ENCODE peak calls at places on chromosome 16, in five cellular contexts. One of them, this sample, is unnamed.

GRCh38 chr16:49640606-49641005 is 215.3 kb downstream of the ZNF423 start:
- DNase-seq in tibial nerve: no peak
- DNase-seq in IMR-90: no peak
- DNase-seq in body of pancreas: no peak
- DNase-seq in HCT116: no peak
- DNase-seq in this sample: no peak

GRCh38 chr16:64356267-64356666 is 765.6 kb downstream of the CDH11 start:
- DNase-seq in tibial nerve: no peak
- DNase-seq in IMR-90: peak
- DNase-seq in body of pancreas: no peak
- DNase-seq in HCT116: no peak
- DNase-seq in this sample: no peak

GRCh38 chr16:17072104-17072503 is 398.7 kb downstream of the XYLT1 start:
- DNase-seq in tibial nerve: no peak
- DNase-seq in IMR-90: peak
- DNase-seq in body of pancreas: no peak
- DNase-seq in HCT116: no peak
- DNase-seq in this sample: no peak

GRCh38 chr16:66549284-66550131 is at the start of gene TK2:
- DNase-seq in tibial nerve: peak
- DNase-seq in IMR-90: peak
- DNase-seq in body of pancreas: peak
- DNase-seq in HCT116: no peak
- DNase-seq in this sample: peak

GRCh38 chr16:26344976-26345375 is 653.2 kb downstream of the HS3ST4 start:
- DNase-seq in tibial nerve: no peak
- DNase-seq in IMR-90: no peak
- DNase-seq in body of pancreas: no peak
- DNase-seq in HCT116: no peak
- DNase-seq in this sample: no peak

GRCh38 chr16:23773339-23773738 is 18.5 kb downstream of the CHP2 start:
- DNase-seq in tibial nerve: no peak
- DNase-seq in IMR-90: no peak
- DNase-seq in body of pancreas: no peak
- DNase-seq in HCT116: no peak
- DNase-seq in this sample: no peak

GRCh38 chr16:60432472-60432871 is 1603.8 kb downstream of the CDH8 start:
- DNase-seq in tibial nerve: no peak
- DNase-seq in IMR-90: no peak
- DNase-seq in body of pancreas: no peak
- DNase-seq in HCT116: no peak
- DNase-seq in this sample: no peak

GRCh38 chr16:23420011-23420410 is 33.0 kb downstream of the COG7 start:
- DNase-seq in tibial nerve: no peak
- DNase-seq in IMR-90: peak
- DNase-seq in body of pancreas: no peak
- DNase-seq in HCT116: no peak
- DNase-seq in this sample: no peak

GRCh38 chr16:66372898-66373155 is 6.3 kb downstream of the CDH5 start:
- DNase-seq in tibial nerve: no peak
- DNase-seq in IMR-90: no peak
- DNase-seq in body of pancreas: no peak
- DNase-seq in HCT116: no peak
- DNase-seq in this sample: no peak

GRCh38 chr16:49021136-49021535 is 260.5 kb downstream of the CBLN1 start:
- DNase-seq in tibial nerve: no peak
- DNase-seq in IMR-90: peak
- DNase-seq in body of pancreas: no peak
- DNase-seq in HCT116: no peak
- DNase-seq in this sample: peak

GRCh38 chr16:48126801-48127644 is 28.8 kb downstream of the ABCC12 start:
- DNase-seq in tibial nerve: no peak
- DNase-seq in IMR-90: peak
- DNase-seq in body of pancreas: peak
- DNase-seq in HCT116: no peak
- DNase-seq in this sample: peak

GRCh38 chr16:85126731-85127662 is 14.7 kb upstream of the CIBAR2 start:
- DNase-seq in tibial nerve: no peak
- DNase-seq in IMR-90: peak
- DNase-seq in body of pancreas: peak
- DNase-seq in HCT116: no peak
- DNase-seq in this sample: no peak

GRCh38 chr16:85374571-85374872 is 238.6 kb upstream of the GSE1 start:
- DNase-seq in tibial nerve: no peak
- DNase-seq in IMR-90: no peak
- DNase-seq in body of pancreas: no peak
- DNase-seq in HCT116: no peak
- DNase-seq in this sample: peak

GRCh38 chr16:31700530-31701388 is 172.8 kb upstream of the ZNF267 start:
- DNase-seq in tibial nerve: peak
- DNase-seq in IMR-90: peak
- DNase-seq in body of pancreas: peak
- DNase-seq in HCT116: no peak
- DNase-seq in this sample: peak
- TF ChIP-seq CTCF in tibial nerve: no peak
- TF ChIP-seq CTCF in IMR-90: peak
- TF ChIP-seq CTCF in body of pancreas: no peak
- TF ChIP-seq CTCF in HCT116: no peak
- TF ChIP-seq CTCF in this sample: no peak

GRCh38 chr16:20225334-20225733 is 102.0 kb downstream of the GP2 start:
- DNase-seq in tibial nerve: no peak
- DNase-seq in IMR-90: no peak
- DNase-seq in body of pancreas: no peak
- DNase-seq in HCT116: no peak
- DNase-seq in this sample: no peak
- TF ChIP-seq POLR2A in tibial nerve: no peak
- TF ChIP-seq POLR2A in IMR-90: no peak
- TF ChIP-seq POLR2A in body of pancreas: no peak
- TF ChIP-seq POLR2A in HCT116: no peak
- TF ChIP-seq POLR2A in this sample: no peak

GRCh38 chr16:69937465-69937951 is 13.6 kb upstream of the CLEC18A start:
- DNase-seq in tibial nerve: no peak
- DNase-seq in IMR-90: no peak
- DNase-seq in body of pancreas: no peak
- DNase-seq in HCT116: no peak
- DNase-seq in this sample: no peak
- TF ChIP-seq CTCF in tibial nerve: no peak
- TF ChIP-seq CTCF in IMR-90: peak
- TF ChIP-seq CTCF in body of pancreas: no peak
- TF ChIP-seq CTCF in HCT116: no peak
- TF ChIP-seq CTCF in this sample: no peak

GRCh38 chr16:25106567-25107465 is 4.7 kb upstream of the LCMT1 start:
- DNase-seq in tibial nerve: peak
- DNase-seq in IMR-90: peak
- DNase-seq in body of pancreas: peak
- DNase-seq in HCT116: peak
- DNase-seq in this sample: peak
- TF ChIP-seq POLR2A in tibial nerve: no peak
- TF ChIP-seq POLR2A in IMR-90: peak
- TF ChIP-seq POLR2A in body of pancreas: peak
- TF ChIP-seq POLR2A in HCT116: peak
- TF ChIP-seq POLR2A in this sample: peak

DNA sequence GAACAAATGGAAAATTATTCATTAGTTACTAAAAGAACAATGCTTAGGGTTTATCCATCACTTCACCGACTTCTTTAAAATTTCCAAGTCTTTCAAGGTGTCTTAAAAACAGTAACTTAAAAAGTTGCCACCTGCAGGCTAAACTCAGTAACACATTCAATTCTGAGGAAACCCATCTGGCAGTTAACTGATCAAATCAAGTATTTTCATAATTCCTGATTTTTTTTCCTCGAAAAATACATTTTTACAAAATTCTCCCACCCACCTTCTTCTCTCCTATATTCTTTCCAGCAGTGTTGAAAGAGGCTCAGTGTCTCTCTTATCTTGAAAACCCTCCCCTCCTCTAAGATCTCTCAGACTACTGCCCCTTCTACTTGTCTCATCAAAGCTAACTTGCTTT is 29.9 kb downstream of the PARN start:
- DNase-seq in tibial nerve: peak
- DNase-seq in IMR-90: peak
- DNase-seq in body of pancreas: peak
- DNase-seq in HCT116: peak
- DNase-seq in this sample: no peak
- TF ChIP-seq CTCF in tibial nerve: peak
- TF ChIP-seq CTCF in IMR-90: peak
- TF ChIP-seq CTCF in body of pancreas: peak
- TF ChIP-seq CTCF in HCT116: peak
- TF ChIP-seq CTCF in this sample: peak

DNA sequence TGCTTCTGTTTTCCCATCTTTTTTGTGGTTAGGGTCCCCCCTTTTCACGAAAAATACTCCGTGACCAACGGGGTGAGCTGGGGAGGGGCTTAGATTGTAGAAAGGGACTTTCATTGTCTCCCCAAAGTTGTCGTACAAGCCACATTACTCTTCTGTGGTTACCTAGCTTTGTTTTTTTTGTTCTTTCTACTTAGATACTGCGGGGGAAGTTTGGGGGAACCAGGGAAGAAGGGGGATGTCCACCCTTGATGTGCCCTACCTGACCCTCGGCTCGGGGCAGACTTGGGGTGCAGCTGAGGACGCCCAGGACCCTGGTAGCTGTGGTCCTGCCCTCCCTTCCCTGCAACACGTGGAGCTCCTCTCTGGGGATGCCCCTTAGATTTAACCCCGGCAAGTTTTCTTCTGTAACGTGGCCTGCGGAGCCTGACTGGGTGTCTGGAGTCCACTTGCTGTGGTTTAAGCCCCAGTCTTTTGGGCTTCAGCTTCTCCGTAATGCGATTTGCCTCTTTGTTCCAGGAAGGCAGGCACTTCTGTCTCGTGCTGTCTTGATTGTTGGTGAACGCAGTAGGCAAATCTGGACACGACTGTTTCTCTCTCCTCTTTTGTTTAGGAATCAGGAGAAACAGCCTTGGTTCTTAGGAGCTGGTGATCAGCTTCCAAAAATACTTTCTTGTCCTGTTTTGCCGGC is 895 bp downstream of the ABCC1 start:
- DNase-seq in tibial nerve: no peak
- DNase-seq in IMR-90: peak
- DNase-seq in body of pancreas: peak
- DNase-seq in HCT116: no peak
- DNase-seq in this sample: peak
- TF ChIP-seq POLR2A in tibial nerve: no peak
- TF ChIP-seq POLR2A in IMR-90: no peak
- TF ChIP-seq POLR2A in body of pancreas: no peak
- TF ChIP-seq POLR2A in HCT116: no peak
- TF ChIP-seq POLR2A in this sample: no peak

DNA sequence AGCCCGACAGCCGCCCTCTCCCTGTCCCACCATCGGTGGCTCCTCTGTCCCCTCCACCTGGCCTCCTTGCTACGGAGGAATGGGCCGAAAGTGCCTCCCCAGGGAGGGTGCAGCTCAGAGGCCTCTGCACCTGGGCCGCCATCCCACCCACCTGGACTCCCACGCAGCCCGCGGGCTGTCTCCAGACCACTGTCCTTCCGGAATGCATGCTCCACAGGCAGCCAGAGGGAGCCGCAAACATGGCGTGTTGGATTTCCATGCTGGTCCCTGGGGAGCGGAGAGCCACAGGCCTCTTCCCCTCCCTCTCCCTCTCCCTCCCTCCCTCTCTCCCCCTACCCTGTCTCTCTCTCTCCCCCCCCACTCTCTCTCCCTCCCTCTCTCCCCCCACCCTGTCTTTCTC is 3.0 kb downstream of the SSTR5 start:
- DNase-seq in tibial nerve: no peak
- DNase-seq in IMR-90: no peak
- DNase-seq in body of pancreas: no peak
- DNase-seq in HCT116: no peak
- DNase-seq in this sample: no peak
- TF ChIP-seq CTCF in tibial nerve: no peak
- TF ChIP-seq CTCF in IMR-90: no peak
- TF ChIP-seq CTCF in body of pancreas: no peak
- TF ChIP-seq CTCF in HCT116: no peak
- TF ChIP-seq CTCF in this sample: no peak

GRCh38 chr16:3754304-3754703 is 37.0 kb upstream of the TRAP1 start:
- DNase-seq in tibial nerve: no peak
- DNase-seq in IMR-90: peak
- DNase-seq in body of pancreas: no peak
- DNase-seq in HCT116: no peak
- DNase-seq in this sample: no peak
- TF ChIP-seq POLR2A in tibial nerve: no peak
- TF ChIP-seq POLR2A in IMR-90: no peak
- TF ChIP-seq POLR2A in body of pancreas: no peak
- TF ChIP-seq POLR2A in HCT116: no peak
- TF ChIP-seq POLR2A in this sample: no peak